ENCODE peak calls at places on chromosome 21, in ten cellular contexts. C, W, X, G, A, J, E, T, Q and M are unnamed samples. For H3K9me3, the result is how much of the 10 kb centered on the place peaks cover.

GRCh38 chr21:25273945-25274344 is 333.3 kb downstream of the MRPL39 start:
- DNase-seq in X (no peak), E (no peak), G (no peak), W (no peak), A (no peak), Q (no peak), T (no peak), J (no peak), C (no peak), M (no peak)

GRCh38 chr21:34073032-34073748 is at the start of the genes MRPS6 and SLC5A3:
- DNase-seq in J (peak), G (peak), Q (peak), X (peak), T (peak), W (peak), A (peak), E (peak), C (peak), M (peak)

GRCh38 chr21:39121600-39122355 is 61.5 kb downstream of the PSMG1 start:
- DNase-seq in C (no peak), G (no peak), X (no peak), A (no peak), T (no peak), E (no peak), W (no peak), J (no peak), Q (no peak), M (no peak)

GRCh38 chr21:40177979-40178378 is 310.7 kb downstream of the PCP4 start:
- DNase-seq in Q (no peak), E (no peak), A (no peak), X (no peak), J (no peak), W (no peak), C (no peak), G (no peak), T (no peak), M (no peak)

GRCh38 chr21:44401386-44402160 is 48.2 kb downstream of the TRPM2 start:
- DNase-seq in E (no peak), G (no peak), Q (no peak), T (no peak), C (peak), J (no peak), W (peak), A (no peak), X (no peak), M (no peak)

GRCh38 chr21:18460979-18461378 is 57.4 kb upstream of the TMPRSS15 start:
- DNase-seq in X (no peak), A (no peak), G (no peak), Q (no peak), J (no peak), E (no peak), T (no peak), C (no peak), W (no peak), M (no peak)

GRCh38 chr21:36741506-36741905 is 42.6 kb downstream of the SIM2 start:
- DNase-seq in Q (no peak), C (no peak), T (no peak), X (no peak), G (no peak), W (peak), A (no peak), E (no peak), J (no peak), M (no peak)

GRCh38 chr21:32733356-32733755 is 5.5 kb upstream of the SYNJ1 start:
- DNase-seq in J (no peak), A (no peak), C (no peak), G (no peak), W (no peak), X (no peak), E (no peak), T (no peak), Q (no peak), M (no peak)

GRCh38 chr21:33202464-33203363 is 27.0 kb upstream of the IFNAR2 start:
- DNase-seq in Q (no peak), T (no peak), W (no peak), J (no peak), A (no peak), G (no peak), C (no peak), E (no peak), X (no peak), M (no peak)

GRCh38 chr21:17548262-17548661 is 35.4 kb downstream of the CXADR start:
- DNase-seq in G (no peak), E (no peak), X (no peak), C (no peak), J (no peak), W (no peak), A (no peak), T (no peak), Q (no peak), M (no peak)

GRCh38 chr21:38680401-38680800 is 125.3 kb upstream of the ETS2 start:
- DNase-seq in E (no peak), C (no peak), T (no peak), Q (no peak), A (no peak), G (no peak), X (no peak), W (no peak), J (no peak), M (no peak)

GRCh38 chr21:36059823-36060158 is 535 bp downstream of the SETD4 start:
- DNase-seq in G (no peak), W (peak), J (no peak), T (no peak), E (no peak), C (peak), Q (peak), X (no peak), A (no peak), M (peak)

GRCh38 chr21:16870116-16870515 is 642.7 kb upstream of the CXADR start:
- DNase-seq in Q (no peak), A (no peak), C (no peak), J (no peak), T (no peak), X (no peak), E (no peak), G (no peak), W (no peak), M (no peak)

GRCh38 chr21:34983680-34984086 is 65.4 kb downstream of the RUNX1 start:
- DNase-seq in W (no peak), J (no peak), A (no peak), Q (no peak), E (no peak), X (no peak), T (no peak), C (no peak), G (no peak), M (no peak)

GRCh38 chr21:33121715-33122475 is 52.0 kb downstream of the OLIG1 start:
- DNase-seq in T (peak), E (peak), C (no peak), W (peak), G (no peak), Q (no peak), J (no peak), A (no peak), X (no peak), M (no peak)

GRCh38 chr21:35444391-35444790 is 395.3 kb upstream of the RUNX1 start:
- DNase-seq in J (no peak), G (no peak), Q (no peak), T (no peak), C (no peak), X (no peak), E (no peak), W (no peak), A (no peak), M (no peak)

GRCh38 chr21:40120944-40121575 is 253.8 kb downstream of the PCP4 start:
- DNase-seq in A (no peak), E (no peak), X (no peak), C (no peak), G (no peak), W (no peak), T (no peak), J (no peak), Q (no peak), M (no peak)

GRCh38 chr21:36150192-36150711 is 6.4 kb upstream of the DOP1B start:
- DNase-seq in X (no peak), C (no peak), E (no peak), W (no peak), G (peak), J (no peak), Q (no peak), T (no peak), A (no peak), M (no peak)

GRCh38 chr21:32233055-32233546 is 45.7 kb downstream of the MIS18A start:
- DNase-seq in E (no peak), W (no peak), X (no peak), A (no peak), T (no peak), J (no peak), C (no peak), Q (no peak), G (no peak), M (no peak)

DNA sequence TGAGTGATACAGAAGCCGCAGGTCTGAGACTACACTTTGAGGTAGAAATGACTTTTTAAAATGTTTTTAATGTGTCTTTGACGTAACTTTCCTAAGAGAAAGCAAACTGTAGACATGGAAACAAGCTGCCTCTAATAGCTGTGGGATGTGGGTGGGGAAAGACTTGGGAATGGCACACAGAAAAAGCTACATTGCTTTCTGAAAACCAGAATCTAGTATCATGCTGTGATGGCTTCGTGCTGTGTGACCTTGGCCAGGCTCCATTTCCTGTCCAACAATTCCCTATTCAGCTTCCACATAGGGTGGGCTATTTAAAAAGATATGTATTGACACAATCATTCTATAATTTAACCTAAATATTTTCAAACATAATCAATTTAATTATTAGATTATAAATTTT is 909.1 kb downstream of the NCAM2 start:
- DNase-seq in X (no peak), T (no peak), A (no peak), C (no peak), W (no peak), E (no peak), J (no peak), G (no peak), Q (no peak), M (no peak)
- H3K9me3 ChIP-seq in X (under half), T (under half), A (under half), C (under half), W (under half), E (under half), J (under half), G (under half), Q (under half), M (under half)

DNA sequence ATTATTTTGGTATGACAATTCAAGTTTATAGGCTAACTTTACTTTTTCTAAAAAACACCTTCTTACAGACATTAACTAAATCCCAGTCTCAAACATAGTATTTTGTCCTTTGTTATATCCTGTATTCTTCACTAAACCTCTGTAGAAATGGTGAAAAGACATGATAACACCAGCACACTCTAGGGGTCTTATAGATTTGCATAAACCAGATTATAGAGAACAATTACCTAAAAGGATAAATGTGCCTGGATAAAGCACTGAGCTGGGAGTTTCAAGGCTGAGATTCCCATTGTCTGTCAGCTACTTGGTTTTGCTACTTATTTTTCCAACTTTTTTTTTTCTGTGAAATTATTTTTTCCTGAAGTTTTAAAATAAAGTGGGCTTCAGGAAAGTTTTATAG is 1288.6 kb upstream of the TMPRSS15 start:
- DNase-seq in E (no peak), W (no peak), J (no peak), C (no peak), A (no peak), Q (no peak), X (no peak), T (no peak), G (no peak), M (no peak)
- H3K9me3 ChIP-seq in E (under half), W (under half), J (under half), C (under half), A (under half), Q (under half), X (under half), T (under half), G (under half), M (under half)

DNA sequence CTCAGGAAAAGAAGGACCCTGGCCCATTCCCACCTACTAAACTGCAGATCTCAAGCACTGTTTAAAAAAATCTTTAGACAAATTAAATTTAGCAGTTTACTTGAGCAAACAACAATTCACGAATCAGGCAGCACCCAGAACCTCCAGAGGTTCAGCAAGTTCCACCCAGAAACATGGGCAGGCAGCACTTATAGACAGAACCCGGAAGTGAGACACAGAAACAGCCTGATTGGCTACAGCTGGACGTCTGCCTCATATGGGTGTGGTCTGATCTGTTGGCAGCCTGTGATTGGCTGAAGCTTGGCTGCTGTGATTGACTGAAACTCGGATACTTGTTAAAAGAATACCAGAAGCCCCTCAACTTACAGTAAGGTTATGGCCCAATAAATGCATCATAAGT is 34.7 kb upstream of the COL6A2 start:
- DNase-seq in G (no peak), J (no peak), A (no peak), X (no peak), Q (no peak), T (no peak), C (no peak), W (no peak), E (no peak), M (no peak)
- H3K9me3 ChIP-seq in G (under half), J (under half), A (under half), X (under half), Q (under half), T (under half), C (under half), W (under half), E (under half), M (under half)

DNA sequence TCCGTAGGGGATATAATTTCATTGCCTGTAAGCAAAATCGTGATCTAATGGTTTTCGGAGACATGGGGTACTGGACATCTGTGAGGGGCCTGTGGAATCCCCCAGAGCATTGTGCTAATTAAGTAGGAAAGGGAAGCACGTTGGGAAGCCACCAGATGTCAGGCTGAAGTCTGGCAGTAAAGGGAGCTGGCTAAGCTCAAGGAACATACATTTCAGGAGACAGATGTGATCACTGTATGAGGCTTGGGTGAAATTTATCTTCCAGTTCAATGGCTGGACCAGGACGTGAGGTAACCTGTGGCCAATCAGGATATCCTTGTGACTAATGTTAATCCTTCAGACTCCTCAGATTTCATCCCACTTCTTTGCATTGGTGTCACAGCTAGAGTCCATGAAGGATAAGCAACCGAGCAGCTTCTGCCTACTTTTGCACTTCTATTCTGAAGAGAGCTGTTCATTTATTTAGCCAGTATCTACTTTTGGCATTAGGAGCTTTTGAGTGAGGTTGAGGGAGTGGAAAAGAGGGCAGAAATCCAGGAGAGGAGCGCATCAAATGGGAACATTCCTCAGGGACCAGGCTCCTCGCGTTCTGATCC is 110.2 kb upstream of the APP start:
- DNase-seq in T (no peak), Q (no peak), C (no peak), A (no peak), E (no peak), G (no peak), X (no peak), J (no peak), W (no peak), M (no peak)
- H3K9me3 ChIP-seq in T (under half), Q (under half), C (under half), A (under half), E (under half), G (under half), X (under half), J (under half), W (under half), M (under half)

DNA sequence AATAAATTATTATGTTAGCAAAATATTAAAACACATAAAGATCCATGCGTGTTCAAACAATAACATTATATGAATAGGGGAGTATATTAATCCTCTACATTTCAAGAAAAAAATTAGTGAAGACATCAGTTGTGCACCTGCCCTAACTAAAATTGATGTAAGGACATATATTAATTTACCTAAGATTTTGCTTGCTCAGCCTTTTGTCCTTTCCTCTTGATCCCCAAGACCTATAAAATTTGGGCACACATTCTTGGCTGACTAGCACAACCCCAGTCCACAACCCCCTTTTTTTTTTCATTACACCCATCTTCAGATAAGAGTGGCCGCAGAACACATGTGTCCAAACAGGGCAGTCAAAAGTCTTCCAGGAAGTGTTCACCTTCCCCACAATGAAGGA is 6.6 kb downstream of the KRTAP21-2 start:
- DNase-seq in E (no peak), T (no peak), Q (no peak), W (no peak), J (no peak), X (no peak), C (no peak), A (no peak), G (no peak), M (no peak)
- H3K9me3 ChIP-seq in E (under half), T (under half), Q (under half), W (under half), J (under half), X (under half), C (under half), A (under half), G (under half), M (under half)

DNA sequence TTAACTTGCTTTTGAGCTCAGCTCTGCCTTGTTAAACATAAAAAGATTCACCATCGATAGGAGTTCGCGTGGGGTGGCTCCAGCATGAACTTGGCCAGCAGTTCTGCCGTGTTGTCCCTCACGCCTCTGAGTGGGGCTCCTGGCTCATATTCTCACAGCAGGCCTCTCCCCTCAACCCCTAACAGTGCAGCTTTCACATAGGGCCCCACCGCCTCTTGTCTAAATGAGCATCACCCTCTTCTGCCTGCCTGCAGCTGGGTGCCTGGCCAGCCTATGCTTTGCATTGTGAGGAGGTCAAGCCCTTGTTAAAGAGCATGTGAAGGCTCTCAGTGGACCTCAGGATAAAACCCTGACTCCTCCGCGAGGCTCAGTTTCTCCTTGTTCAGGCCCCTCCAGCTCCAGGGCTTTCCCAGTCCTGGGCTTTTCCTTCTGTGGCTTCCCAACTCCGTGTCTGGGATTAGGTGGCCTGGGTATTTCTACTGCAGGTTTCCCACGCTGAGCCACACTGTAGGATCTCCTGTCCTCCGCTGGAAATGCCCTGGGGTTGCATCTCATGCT is 34.8 kb downstream of the CRYAA start:
- DNase-seq in Q (no peak), T (peak), C (peak), G (no peak), E (no peak), X (no peak), A (no peak), J (no peak), W (peak), M (no peak)
- H3K9me3 ChIP-seq in Q (under half), T (under half), C (under half), G (under half), E (under half), X (under half), A (under half), J (under half), W (under half), M (under half)

GRCh38 chr21:27511241-27511640 is 544.4 kb upstream of the ADAMTS5 start:
- DNase-seq in G (no peak), W (no peak), E (no peak), X (no peak), Q (no peak), A (no peak), J (no peak), T (no peak), C (no peak), M (no peak)
- H3K9me3 ChIP-seq in G (under half), W (under half), E (under half), X (under half), Q (under half), A (under half), J (under half), T (under half), C (under half), M (under half)

GRCh38 chr21:41317458-41317857 is 857 bp downstream of the FAM3B start:
- DNase-seq in E (no peak), J (no peak), C (no peak), Q (no peak), T (no peak), A (no peak), G (no peak), X (no peak), W (no peak), M (no peak)

GRCh38 chr21:41318218-41318617 is 1.6 kb downstream of the FAM3B start:
- DNase-seq in X (no peak), G (no peak), C (no peak), W (no peak), J (no peak), T (no peak), Q (no peak), E (no peak), A (no peak), M (no peak)

GRCh38 chr21:41315726-41316125 is 875 bp upstream of the FAM3B start:
- DNase-seq in C (peak), W (no peak), T (no peak), A (no peak), E (no peak), X (no peak), Q (no peak), J (no peak), G (no peak), M (no peak)

GRCh38 chr21:41316641-41317392 is at the start of gene FAM3B:
- DNase-seq in Q (no peak), J (no peak), G (peak), W (peak), X (no peak), E (no peak), A (no peak), T (peak), C (peak), M (peak)

DNA sequence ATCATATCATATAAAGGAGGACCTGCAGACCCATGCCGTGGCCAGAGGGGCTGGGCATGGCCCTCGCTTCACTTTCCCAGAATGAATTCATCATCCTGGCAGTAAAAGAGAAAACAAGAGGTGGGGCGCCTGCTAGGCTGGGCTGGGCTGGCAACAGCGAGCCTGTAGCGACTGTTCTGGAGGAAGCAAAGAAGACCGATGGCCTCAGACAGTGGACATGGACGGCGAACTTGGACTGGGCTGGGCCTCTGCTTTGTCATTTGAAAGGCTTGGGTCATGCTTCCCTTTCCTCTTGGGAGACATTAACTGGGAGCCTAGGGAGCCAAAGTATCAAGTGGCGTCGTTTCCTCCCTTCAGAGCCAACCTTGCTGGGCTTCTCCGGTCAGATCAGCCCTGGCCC is 401 bp upstream of the FAM3B start:
- DNase-seq in A (no peak), T (no peak), E (no peak), G (no peak), J (no peak), W (no peak), C (peak), X (no peak), Q (no peak), M (peak)
- H3K9me3 ChIP-seq in A (under half), T (under half), E (under half), G (under half), J (under half), W (under half), C (under half), X (under half), Q (under half), M (under half)